ENCODE peak calls at places on chromosomes 13 and 19, in ten cellular contexts. One of them, this sample, is unnamed.

GRCh38 chr13:73306688-73307087 is 247.9 kb downstream of the KLF5 start:
- ATAC-seq in activated naive CD8-positive, alpha-beta T cell treated with anti-CD3 and anti-CD28 coated beads, Interleukin-2, amount 50 U/mL, for 24 hours: no peak
- ATAC-seq in upper lobe of right lung: no peak
- ATAC-seq in CD8-positive, alpha-beta T cell: no peak
- ATAC-seq in CD4-positive, CD25-positive, alpha-beta regulatory T cell: no peak
- ATAC-seq in body of pancreas: no peak
- ATAC-seq in PC-3: no peak
- ATAC-seq in HCT116: no peak
- ATAC-seq in CD4-positive, alpha-beta T cell: no peak
- ATAC-seq in stimulated activated naive CD8-positive, alpha-beta T cell treated with anti-CD3 and anti-CD28 coated beads, Interleukin-15, Interleukin-2, amounts not matched to agents 100 U/mL and 50 U/mL, for 24 hours: no peak
- ATAC-seq in this sample: no peak

GRCh38 chr19:18385675-18386542 is at the start of gene GDF15:
- ATAC-seq in CD4-positive, CD25-positive, alpha-beta regulatory T cell: no peak
- ATAC-seq in CD8-positive, alpha-beta T cell: no peak
- ATAC-seq in upper lobe of right lung: peak; percentile 82
- ATAC-seq in body of pancreas: peak; percentile 83
- ATAC-seq in PC-3: peak; percentile 67
- ATAC-seq in activated naive CD8-positive, alpha-beta T cell treated with anti-CD3 and anti-CD28 coated beads, Interleukin-2, amount 50 U/mL, for 24 hours: no peak
- ATAC-seq in HCT116: peak; percentile 80
- ATAC-seq in stimulated activated naive CD8-positive, alpha-beta T cell treated with anti-CD3 and anti-CD28 coated beads, Interleukin-15, Interleukin-2, amounts not matched to agents 100 U/mL and 50 U/mL, for 24 hours: no peak
- ATAC-seq in CD4-positive, alpha-beta T cell: no peak
- ATAC-seq in this sample: no peak

GRCh38 chr13:79468819-79469218 is 12.1 kb upstream of the NDFIP2 start:
- ATAC-seq in CD8-positive, alpha-beta T cell: no peak
- ATAC-seq in CD4-positive, CD25-positive, alpha-beta regulatory T cell: no peak
- ATAC-seq in upper lobe of right lung: no peak
- ATAC-seq in PC-3: no peak
- ATAC-seq in activated naive CD8-positive, alpha-beta T cell treated with anti-CD3 and anti-CD28 coated beads, Interleukin-2, amount 50 U/mL, for 24 hours: peak; percentile 10
- ATAC-seq in CD4-positive, alpha-beta T cell: no peak
- ATAC-seq in HCT116: no peak
- ATAC-seq in body of pancreas: no peak
- ATAC-seq in stimulated activated naive CD8-positive, alpha-beta T cell treated with anti-CD3 and anti-CD28 coated beads, Interleukin-15, Interleukin-2, amounts not matched to agents 100 U/mL and 50 U/mL, for 24 hours: no peak
- ATAC-seq in this sample: no peak

GRCh38 chr13:61276401-61276800 is 139.2 kb downstream of the PCDH20 start:
- ATAC-seq in upper lobe of right lung: no peak
- ATAC-seq in HCT116: no peak
- ATAC-seq in body of pancreas: no peak
- ATAC-seq in stimulated activated naive CD8-positive, alpha-beta T cell treated with anti-CD3 and anti-CD28 coated beads, Interleukin-15, Interleukin-2, amounts not matched to agents 100 U/mL and 50 U/mL, for 24 hours: no peak
- ATAC-seq in PC-3: peak; percentile 46
- ATAC-seq in activated naive CD8-positive, alpha-beta T cell treated with anti-CD3 and anti-CD28 coated beads, Interleukin-2, amount 50 U/mL, for 24 hours: no peak
- ATAC-seq in CD4-positive, CD25-positive, alpha-beta regulatory T cell: no peak
- ATAC-seq in CD4-positive, alpha-beta T cell: no peak
- ATAC-seq in CD8-positive, alpha-beta T cell: no peak
- ATAC-seq in this sample: no peak

GRCh38 chr19:34241513-34242337 is 12.6 kb upstream of the GARRE1 start:
- ATAC-seq in PC-3: peak; percentile 92
- ATAC-seq in CD8-positive, alpha-beta T cell: no peak
- ATAC-seq in upper lobe of right lung: peak; percentile 98
- ATAC-seq in CD4-positive, CD25-positive, alpha-beta regulatory T cell: no peak
- ATAC-seq in HCT116: peak; percentile 98
- ATAC-seq in stimulated activated naive CD8-positive, alpha-beta T cell treated with anti-CD3 and anti-CD28 coated beads, Interleukin-15, Interleukin-2, amounts not matched to agents 100 U/mL and 50 U/mL, for 24 hours: peak; percentile 52
- ATAC-seq in activated naive CD8-positive, alpha-beta T cell treated with anti-CD3 and anti-CD28 coated beads, Interleukin-2, amount 50 U/mL, for 24 hours: no peak
- ATAC-seq in body of pancreas: peak; percentile 96
- ATAC-seq in CD4-positive, alpha-beta T cell: peak; percentile 88
- ATAC-seq in this sample: no peak

GRCh38 chr13:26179344-26179743 is 42.8 kb downstream of the RNF6 start:
- ATAC-seq in CD4-positive, CD25-positive, alpha-beta regulatory T cell: no peak
- ATAC-seq in upper lobe of right lung: peak; percentile 17
- ATAC-seq in body of pancreas: no peak
- ATAC-seq in CD8-positive, alpha-beta T cell: no peak
- ATAC-seq in activated naive CD8-positive, alpha-beta T cell treated with anti-CD3 and anti-CD28 coated beads, Interleukin-2, amount 50 U/mL, for 24 hours: no peak
- ATAC-seq in CD4-positive, alpha-beta T cell: no peak
- ATAC-seq in HCT116: no peak
- ATAC-seq in PC-3: no peak
- ATAC-seq in stimulated activated naive CD8-positive, alpha-beta T cell treated with anti-CD3 and anti-CD28 coated beads, Interleukin-15, Interleukin-2, amounts not matched to agents 100 U/mL and 50 U/mL, for 24 hours: no peak
- ATAC-seq in this sample: no peak

GRCh38 chr13:109369357-109370052 is 416.9 kb downstream of the IRS2 start:
- ATAC-seq in CD8-positive, alpha-beta T cell: no peak
- ATAC-seq in CD4-positive, CD25-positive, alpha-beta regulatory T cell: no peak
- ATAC-seq in PC-3: no peak
- ATAC-seq in stimulated activated naive CD8-positive, alpha-beta T cell treated with anti-CD3 and anti-CD28 coated beads, Interleukin-15, Interleukin-2, amounts not matched to agents 100 U/mL and 50 U/mL, for 24 hours: no peak
- ATAC-seq in activated naive CD8-positive, alpha-beta T cell treated with anti-CD3 and anti-CD28 coated beads, Interleukin-2, amount 50 U/mL, for 24 hours: no peak
- ATAC-seq in HCT116: no peak
- ATAC-seq in body of pancreas: no peak
- ATAC-seq in upper lobe of right lung: no peak
- ATAC-seq in CD4-positive, alpha-beta T cell: no peak
- ATAC-seq in this sample: no peak

GRCh38 chr13:38687246-38688229 is 661 bp downstream of the FREM2 start:
- ATAC-seq in CD4-positive, CD25-positive, alpha-beta regulatory T cell: no peak
- ATAC-seq in upper lobe of right lung: peak; percentile 52
- ATAC-seq in PC-3: no peak
- ATAC-seq in stimulated activated naive CD8-positive, alpha-beta T cell treated with anti-CD3 and anti-CD28 coated beads, Interleukin-15, Interleukin-2, amounts not matched to agents 100 U/mL and 50 U/mL, for 24 hours: no peak
- ATAC-seq in CD8-positive, alpha-beta T cell: no peak
- ATAC-seq in body of pancreas: peak; percentile 32
- ATAC-seq in CD4-positive, alpha-beta T cell: no peak
- ATAC-seq in activated naive CD8-positive, alpha-beta T cell treated with anti-CD3 and anti-CD28 coated beads, Interleukin-2, amount 50 U/mL, for 24 hours: no peak
- ATAC-seq in HCT116: no peak
- ATAC-seq in this sample: no peak

GRCh38 chr19:54141356-54141755 is 3.8 kb downstream of the CNOT3 start:
- ATAC-seq in CD8-positive, alpha-beta T cell: no peak
- ATAC-seq in body of pancreas: no peak
- ATAC-seq in HCT116: no peak
- ATAC-seq in activated naive CD8-positive, alpha-beta T cell treated with anti-CD3 and anti-CD28 coated beads, Interleukin-2, amount 50 U/mL, for 24 hours: no peak
- ATAC-seq in upper lobe of right lung: no peak
- ATAC-seq in stimulated activated naive CD8-positive, alpha-beta T cell treated with anti-CD3 and anti-CD28 coated beads, Interleukin-15, Interleukin-2, amounts not matched to agents 100 U/mL and 50 U/mL, for 24 hours: no peak
- ATAC-seq in CD4-positive, alpha-beta T cell: no peak
- ATAC-seq in CD4-positive, CD25-positive, alpha-beta regulatory T cell: no peak
- ATAC-seq in PC-3: no peak
- ATAC-seq in this sample: no peak

GRCh38 chr13:74550039-74550438 is 415.8 kb upstream of the KLF12 start:
- ATAC-seq in stimulated activated naive CD8-positive, alpha-beta T cell treated with anti-CD3 and anti-CD28 coated beads, Interleukin-15, Interleukin-2, amounts not matched to agents 100 U/mL and 50 U/mL, for 24 hours: peak; percentile 69
- ATAC-seq in body of pancreas: no peak
- ATAC-seq in HCT116: no peak
- ATAC-seq in activated naive CD8-positive, alpha-beta T cell treated with anti-CD3 and anti-CD28 coated beads, Interleukin-2, amount 50 U/mL, for 24 hours: peak; percentile 54
- ATAC-seq in upper lobe of right lung: no peak
- ATAC-seq in PC-3: no peak
- ATAC-seq in CD8-positive, alpha-beta T cell: peak; percentile 95
- ATAC-seq in CD4-positive, CD25-positive, alpha-beta regulatory T cell: no peak
- ATAC-seq in CD4-positive, alpha-beta T cell: peak; percentile 77
- ATAC-seq in this sample: peak; percentile 83

GRCh38 chr19:8206147-8207087 is 2.8 kb upstream of the CERS4 start:
- ATAC-seq in body of pancreas: peak; percentile 64
- ATAC-seq in PC-3: no peak
- ATAC-seq in HCT116: no peak
- ATAC-seq in CD8-positive, alpha-beta T cell: no peak
- ATAC-seq in stimulated activated naive CD8-positive, alpha-beta T cell treated with anti-CD3 and anti-CD28 coated beads, Interleukin-15, Interleukin-2, amounts not matched to agents 100 U/mL and 50 U/mL, for 24 hours: no peak
- ATAC-seq in upper lobe of right lung: no peak
- ATAC-seq in CD4-positive, CD25-positive, alpha-beta regulatory T cell: no peak
- ATAC-seq in CD4-positive, alpha-beta T cell: no peak
- ATAC-seq in activated naive CD8-positive, alpha-beta T cell treated with anti-CD3 and anti-CD28 coated beads, Interleukin-2, amount 50 U/mL, for 24 hours: no peak
- ATAC-seq in this sample: no peak

GRCh38 chr19:1274852-1275259 is 474 bp upstream of the FAM174C start:
- ATAC-seq in PC-3: peak; percentile 2
- ATAC-seq in upper lobe of right lung: no peak
- ATAC-seq in HCT116: peak; percentile 21
- ATAC-seq in CD4-positive, alpha-beta T cell: no peak
- ATAC-seq in body of pancreas: no peak
- ATAC-seq in stimulated activated naive CD8-positive, alpha-beta T cell treated with anti-CD3 and anti-CD28 coated beads, Interleukin-15, Interleukin-2, amounts not matched to agents 100 U/mL and 50 U/mL, for 24 hours: no peak
- ATAC-seq in CD8-positive, alpha-beta T cell: no peak
- ATAC-seq in activated naive CD8-positive, alpha-beta T cell treated with anti-CD3 and anti-CD28 coated beads, Interleukin-2, amount 50 U/mL, for 24 hours: no peak
- ATAC-seq in CD4-positive, CD25-positive, alpha-beta regulatory T cell: no peak
- ATAC-seq in this sample: no peak

GRCh38 chr19:40646564-40647254 is 43.7 kb downstream of the NUMBL start:
- ATAC-seq in CD4-positive, alpha-beta T cell: no peak
- ATAC-seq in CD8-positive, alpha-beta T cell: no peak
- ATAC-seq in body of pancreas: peak; percentile 30
- ATAC-seq in activated naive CD8-positive, alpha-beta T cell treated with anti-CD3 and anti-CD28 coated beads, Interleukin-2, amount 50 U/mL, for 24 hours: no peak
- ATAC-seq in HCT116: peak; percentile 65
- ATAC-seq in upper lobe of right lung: no peak
- ATAC-seq in CD4-positive, CD25-positive, alpha-beta regulatory T cell: no peak
- ATAC-seq in PC-3: peak; percentile 15
- ATAC-seq in stimulated activated naive CD8-positive, alpha-beta T cell treated with anti-CD3 and anti-CD28 coated beads, Interleukin-15, Interleukin-2, amounts not matched to agents 100 U/mL and 50 U/mL, for 24 hours: no peak
- ATAC-seq in this sample: no peak

GRCh38 chr19:52665529-52665928 is 27.4 kb upstream of the ZNF83 start:
- ATAC-seq in PC-3: peak; percentile 58
- ATAC-seq in HCT116: peak; percentile 57
- ATAC-seq in body of pancreas: no peak
- ATAC-seq in CD8-positive, alpha-beta T cell: no peak
- ATAC-seq in stimulated activated naive CD8-positive, alpha-beta T cell treated with anti-CD3 and anti-CD28 coated beads, Interleukin-15, Interleukin-2, amounts not matched to agents 100 U/mL and 50 U/mL, for 24 hours: no peak
- ATAC-seq in upper lobe of right lung: no peak
- ATAC-seq in activated naive CD8-positive, alpha-beta T cell treated with anti-CD3 and anti-CD28 coated beads, Interleukin-2, amount 50 U/mL, for 24 hours: no peak
- ATAC-seq in CD4-positive, CD25-positive, alpha-beta regulatory T cell: no peak
- ATAC-seq in CD4-positive, alpha-beta T cell: no peak
- ATAC-seq in this sample: no peak

GRCh38 chr13:45448965-45449559 is 15.7 kb upstream of the COG3 start:
- ATAC-seq in body of pancreas: no peak
- ATAC-seq in upper lobe of right lung: no peak
- ATAC-seq in CD4-positive, alpha-beta T cell: no peak
- ATAC-seq in CD4-positive, CD25-positive, alpha-beta regulatory T cell: no peak
- ATAC-seq in CD8-positive, alpha-beta T cell: no peak
- ATAC-seq in activated naive CD8-positive, alpha-beta T cell treated with anti-CD3 and anti-CD28 coated beads, Interleukin-2, amount 50 U/mL, for 24 hours: no peak
- ATAC-seq in PC-3: no peak
- ATAC-seq in HCT116: no peak
- ATAC-seq in stimulated activated naive CD8-positive, alpha-beta T cell treated with anti-CD3 and anti-CD28 coated beads, Interleukin-15, Interleukin-2, amounts not matched to agents 100 U/mL and 50 U/mL, for 24 hours: no peak
- ATAC-seq in this sample: no peak

GRCh38 chr19:53999694-54000093 is 8.3 kb downstream of the CACNG6 start:
- ATAC-seq in body of pancreas: no peak
- ATAC-seq in CD4-positive, alpha-beta T cell: no peak
- ATAC-seq in stimulated activated naive CD8-positive, alpha-beta T cell treated with anti-CD3 and anti-CD28 coated beads, Interleukin-15, Interleukin-2, amounts not matched to agents 100 U/mL and 50 U/mL, for 24 hours: no peak
- ATAC-seq in HCT116: no peak
- ATAC-seq in activated naive CD8-positive, alpha-beta T cell treated with anti-CD3 and anti-CD28 coated beads, Interleukin-2, amount 50 U/mL, for 24 hours: no peak
- ATAC-seq in CD4-positive, CD25-positive, alpha-beta regulatory T cell: no peak
- ATAC-seq in CD8-positive, alpha-beta T cell: no peak
- ATAC-seq in PC-3: no peak
- ATAC-seq in upper lobe of right lung: no peak
- ATAC-seq in this sample: no peak